ENCODE peak calls at places on chromosomes 5 and 9, in eight cellular contexts. S is HT-29; X is CD8-positive, alpha-beta T cell; N is WTC11; G is activated naive CD8-positive, alpha-beta T cell treated with anti-CD3 and anti-CD28 coated beads for 36 hours; P is GM18507; O is NCI-H510A; F is SIG-M5. U is an unnamed sample.

GRCh38 chr5:137058089-137058488 is 441.0 kb downstream of the SPOCK1 start:
- DNase-seq in P (no peak), X (no peak), F (no peak), N (no peak), G (no peak), S (no peak), O (no peak), U (no peak)

GRCh38 chr5:141369994-141370848 is at the start of gene PCDHGB3:
- DNase-seq in F (no peak), N (peak), S (peak), G (no peak), P (peak), X (no peak), O (no peak), U (no peak)

GRCh38 chr5:38329132-38329715 is 70.9 kb downstream of the EGFLAM start:
- DNase-seq in F (no peak), P (no peak), S (no peak), N (no peak), X (no peak), O (no peak), G (no peak), U (no peak)

GRCh38 chr5:115571441-115571878 is 26.9 kb upstream of the FEM1C start:
- DNase-seq in O (no peak), S (no peak), N (no peak), F (no peak), X (no peak), G (no peak), P (no peak), U (no peak)

GRCh38 chr5:30764704-30765103 is 428.8 kb upstream of the CDH6 start:
- DNase-seq in F (no peak), X (no peak), S (no peak), O (no peak), P (no peak), N (no peak), G (no peak), U (no peak)

GRCh38 chr5:16992444-16992843 is 56.4 kb upstream of the MYO10 start:
- DNase-seq in F (no peak), S (no peak), N (no peak), X (no peak), O (no peak), P (no peak), G (no peak), U (no peak)

GRCh38 chr5:151697452-151697851 is 10.7 kb upstream of the SPARC start:
- DNase-seq in X (no peak), S (no peak), F (no peak), G (no peak), O (no peak), N (no peak), P (no peak), U (no peak)

GRCh38 chr9:96514825-96515218 is 64.9 kb downstream of the HABP4 start:
- DNase-seq in P (no peak), X (no peak), G (no peak), O (no peak), S (no peak), N (no peak), F (no peak), U (no peak)

GRCh38 chr5:136134653-136135052 is 2.0 kb downstream of the SMAD5 start:
- DNase-seq in O (no peak), X (no peak), G (no peak), S (no peak), N (no peak), F (no peak), P (no peak), U (no peak)

GRCh38 chr5:16894236-16895057 is 41.6 kb downstream of the MYO10 start:
- DNase-seq in O (peak), P (no peak), N (no peak), X (no peak), S (peak), F (no peak), G (no peak), U (no peak)

GRCh38 chr5:152305525-152305924 is 99.6 kb downstream of the NMUR2 start:
- DNase-seq in X (no peak), F (no peak), O (no peak), N (no peak), G (no peak), S (no peak), P (no peak), U (no peak)

GRCh38 chr9:91727316-91727861 is 222.6 kb downstream of the ROR2 start:
- DNase-seq in S (peak), F (no peak), O (peak), N (peak), G (peak), X (no peak), P (peak), U (peak)

GRCh38 chr9:7536310-7536939 is 263.2 kb downstream of the DMAC1 start:
- DNase-seq in N (peak), X (no peak), P (no peak), G (peak), S (peak), F (no peak), O (no peak), U (peak)

GRCh38 chr9:108664309-108665255 is 191.2 kb downstream of the ACTL7B start:
- DNase-seq in N (no peak), F (no peak), S (no peak), X (no peak), G (no peak), P (no peak), O (no peak), U (no peak)

GRCh38 chr5:149485655-149486615 is 65.3 kb downstream of the CSNK1A1 start:
- DNase-seq in X (no peak), G (no peak), O (no peak), F (no peak), P (no peak), S (peak), N (no peak), U (no peak)

GRCh38 chr9:127122176-127123151 is at the start of gene ANGPTL2:
- DNase-seq in P (no peak), X (no peak), O (peak), F (no peak), S (peak), N (peak), G (peak), U (no peak)

GRCh38 chr5:640461-641330 is 28.6 kb downstream of the CEP72 start:
- DNase-seq in X (no peak), P (no peak), N (no peak), G (no peak), F (no peak), S (no peak), O (no peak), U (no peak)

GRCh38 chr9:79581794-79582193 is 10.0 kb downstream of the TLE4 start:
- DNase-seq in P (no peak), X (no peak), F (no peak), N (no peak), S (peak), G (peak), O (no peak), U (peak)

GRCh38 chr9:129458155-129458661 is 162.7 kb downstream of the C9orf50 start:
- DNase-seq in P (no peak), G (peak), N (no peak), X (peak), O (peak), F (no peak), S (peak), U (no peak)

GRCh38 chr5:56637321-56637920 is 177.9 kb upstream of the MAP3K1 start:
- DNase-seq in O (no peak), F (no peak), P (no peak), X (no peak), S (peak), G (no peak), N (no peak), U (no peak)

U was measured in CD4-positive, CD25-positive, alpha-beta regulatory T cell.